ENCODE peak calls at places on chromosome 7, in four cellular contexts. H is tibial artery, D is SK-N-MC, N is body of pancreas. X is an unnamed sample.

GRCh38 chr7:74575083-74575803 is 82.3 kb upstream of the GTF2I start:
- DNase-seq in H (no peak), D (no peak), N (no peak), X (no peak)

GRCh38 chr7:157228864-157229422 is 90.2 kb downstream of the UBE3C start:
- DNase-seq in H (no peak), N (peak; percentile 18), D (no peak), X (no peak)

GRCh38 chr7:41503438-41503837 is 199.5 kb downstream of the INHBA start:
- DNase-seq in N (no peak), H (no peak), D (no peak), X (no peak)

GRCh38 chr7:155885162-155886160 is 73.2 kb upstream of the SHH start:
- DNase-seq in N (no peak), H (no peak), D (no peak), X (no peak)

GRCh38 chr7:20998309-20998708 is 211.6 kb upstream of the SP8 start:
- DNase-seq in N (no peak), H (no peak), D (no peak), X (no peak)

GRCh38 chr7:139252451-139252850 is 21.4 kb downstream of the UBN2 start:
- DNase-seq in D (no peak), H (no peak), N (no peak), X (no peak)

GRCh38 chr7:33705333-33705833 is 200.0 kb upstream of the BMPER start:
- DNase-seq in N (no peak), D (no peak), H (no peak), X (no peak)

GRCh38 chr7:7641129-7641663 is 644 bp downstream of the UMAD1 start:
- DNase-seq in H (no peak), D (no peak), N (peak; percentile 35), X (no peak)

GRCh38 chr7:137970263-137970975 is 31.5 kb downstream of the CREB3L2 start:
- DNase-seq in D (no peak), N (peak; percentile 54), H (no peak), X (peak; percentile 39)

DNA sequence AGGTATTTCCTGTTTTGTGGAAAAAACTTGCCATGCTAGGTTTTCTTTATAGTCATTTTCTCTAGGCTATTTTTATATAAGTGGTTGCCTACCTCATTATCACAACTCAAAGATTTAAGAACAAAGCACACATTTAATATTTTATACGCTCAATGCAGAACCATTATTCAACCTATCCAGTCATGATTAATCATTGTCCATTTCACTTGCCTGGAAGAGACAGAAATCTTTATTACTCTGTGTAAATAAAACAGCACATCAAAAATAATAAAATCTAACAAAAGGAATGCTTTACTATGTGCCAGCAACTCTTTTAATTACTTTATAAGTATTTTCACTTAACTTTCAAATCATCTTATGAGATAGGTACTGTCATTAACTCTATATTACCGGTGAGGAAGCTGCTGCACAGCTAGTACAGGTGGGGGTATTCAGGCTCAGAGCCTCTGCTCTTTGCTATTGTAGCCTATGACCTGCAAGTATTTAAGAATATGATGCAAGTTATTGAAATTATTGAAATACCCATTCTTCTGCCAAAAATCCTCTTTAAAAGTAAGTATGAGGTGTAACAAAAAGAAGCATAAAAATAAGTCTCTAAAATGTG is 16.4 kb upstream of the TAS2R16 start:
- DNase-seq in N (no peak), H (no peak), D (no peak), X (no peak)
- H3K27ac ChIP-seq in N (no peak overlapping the region), H (no peak overlapping the region), D (peak overlapping the region; percentile 18), X (no peak overlapping the region)

DNA sequence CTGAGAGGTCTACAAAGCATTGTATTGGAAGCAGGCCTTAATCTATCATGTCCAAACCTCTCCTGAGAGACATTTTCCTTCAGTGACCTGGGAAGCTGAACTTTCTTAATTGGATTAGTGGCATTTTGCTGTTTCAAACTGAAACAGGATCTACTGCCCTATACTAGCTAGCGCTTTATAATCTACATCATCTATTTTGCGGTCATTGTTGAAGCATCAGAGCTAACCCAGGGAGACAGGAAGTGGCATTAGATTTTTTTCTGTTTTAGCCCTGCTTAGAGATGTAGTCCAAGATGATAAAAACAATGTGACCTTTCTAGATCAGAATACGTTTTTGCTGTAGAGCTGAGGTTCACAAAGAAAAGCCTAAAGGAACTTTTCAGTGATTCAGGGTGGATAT is 147.4 kb upstream of the AGR3 start:
- DNase-seq in D (no peak), H (no peak), N (no peak), X (no peak)
- H3K4me3 ChIP-seq in D (no peak overlapping the region), H (no peak overlapping the region), N (no peak overlapping the region), X (no peak overlapping the region)

GRCh38 chr7:117225536-117225935 is 97.3 kb downstream of the WNT2 start:
- DNase-seq in N (no peak), H (no peak), D (no peak), X (no peak)
- H3K36me3 ChIP-seq in N (no peaks in the 10 kb centered on the region), H (peaks cover 34% of the 10 kb centered on the region), D (no peaks in the 10 kb centered on the region), X (peaks cover 16% of the 10 kb centered on the region)

DNA sequence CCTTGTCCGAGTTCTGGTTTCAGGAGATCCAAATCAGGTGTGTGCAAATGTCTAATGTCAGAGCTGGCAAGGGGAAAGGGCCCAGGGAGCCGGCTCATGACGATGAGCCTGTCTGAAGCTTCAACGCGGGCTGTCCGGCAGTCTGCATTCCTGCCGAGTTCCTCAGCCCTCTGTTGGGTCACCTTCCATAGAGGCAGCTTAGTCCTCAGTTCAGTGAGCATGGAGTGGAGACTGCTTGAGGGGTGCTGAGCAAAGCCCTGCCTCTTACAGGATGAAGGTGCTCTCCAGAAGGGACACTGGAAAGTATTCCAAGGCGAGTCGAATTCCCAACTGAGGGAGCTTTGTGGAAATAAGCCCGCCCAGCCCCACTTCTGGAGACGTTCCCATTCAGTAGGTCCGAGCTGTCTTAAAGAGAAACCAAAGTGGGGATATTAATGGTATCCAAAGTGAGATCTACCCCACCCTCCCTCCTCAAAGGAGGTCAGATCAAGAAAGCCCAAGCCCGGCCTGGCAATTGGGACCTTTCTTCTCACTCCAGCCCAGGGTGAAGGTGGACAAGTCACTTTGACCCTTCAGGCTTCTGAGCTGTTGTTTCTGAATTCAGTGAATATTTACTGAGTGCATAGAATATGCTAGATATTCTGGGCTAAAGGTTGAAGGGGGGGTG is 3.3 kb downstream of the EGFR start:
- DNase-seq in D (no peak), H (no peak), N (no peak), X (no peak)
- H3K27ac ChIP-seq in D (no peak overlapping the region), H (peak overlapping the region; percentile 93), N (no peak overlapping the region), X (peak overlapping the region; percentile 50)